ENCODE peak calls at places on chromosomes 12 and 14, in six cellular contexts. F is body of pancreas, S is lower leg skin, R is GM12865, I is GM20000, P is EL. C is an unnamed sample.

GRCh38 chr14:21098134-21098891 is at the start of gene ZNF219:
- DNase-seq in F (peak; percentile 64), S (no peak), R (no peak), I (peak; percentile 64), P (peak; percentile 67), C (no peak)

GRCh38 chr14:75501080-75501479 is 21.2 kb upstream of the BATF start:
- DNase-seq in F (no peak), S (no peak), R (no peak), I (no peak), P (no peak), C (no peak)

GRCh38 chr12:121096199-121096798 is 36.4 kb upstream of the P2RX7 start:
- DNase-seq in F (no peak), S (no peak), R (no peak), I (no peak), P (no peak), C (no peak)

GRCh38 chr12:3704512-3705348 is 48.2 kb downstream of the CRACR2A start:
- DNase-seq in F (no peak), S (no peak), R (no peak), I (no peak), P (no peak), C (no peak)

GRCh38 chr12:58541300-58541690 is 379.0 kb downstream of the LRIG3 start:
- DNase-seq in F (no peak), S (no peak), R (no peak), I (no peak), P (peak; percentile 67), C (no peak)

GRCh38 chr14:76772300-76773187 is 11.3 kb downstream of the VASH1 start:
- DNase-seq in F (no peak), S (no peak), R (no peak), I (no peak), P (peak; percentile 51), C (peak; percentile 64)

GRCh38 chr14:55979096-55979495 is 139.1 kb upstream of the PELI2 start:
- DNase-seq in F (no peak), S (no peak), R (no peak), I (no peak), P (no peak), C (no peak)

GRCh38 chr14:59451849-59452248 is 13.3 kb downstream of the GPR135 start:
- DNase-seq in F (no peak), S (no peak), R (no peak), I (no peak), P (no peak), C (no peak)

GRCh38 chr12:24853588-24853987 is 95.3 kb downstream of the BCAT1 start:
- DNase-seq in F (no peak), S (no peak), R (no peak), I (no peak), P (peak; percentile 75), C (no peak)

GRCh38 chr14:100080206-100080605 is 15.0 kb downstream of the EVL start:
- DNase-seq in F (no peak), S (no peak), R (no peak), I (no peak), P (no peak), C (no peak)

GRCh38 chr12:64173456-64173855 is 48.6 kb downstream of the KICS2 start:
- DNase-seq in F (peak; percentile 22), S (no peak), R (no peak), I (no peak), P (no peak), C (no peak)

GRCh38 chr14:33352821-33353220 is 414.1 kb downstream of the NPAS3 start:
- DNase-seq in F (no peak), S (no peak), R (no peak), I (no peak), P (no peak), C (no peak)

GRCh38 chr12:54306925-54307731 is 6.3 kb upstream of the NFE2 start:
- DNase-seq in F (peak; percentile 52), S (peak; percentile 79), R (no peak), I (no peak), P (peak; percentile 56), C (no peak)

GRCh38 chr12:59151243-59151642 is 230.9 kb upstream of the LRIG3 start:
- DNase-seq in F (no peak), S (no peak), R (no peak), I (no peak), P (peak; percentile 40), C (no peak)

GRCh38 chr12:12428047-12428446 is 71.2 kb downstream of the BORCS5 start:
- DNase-seq in F (no peak), S (no peak), R (no peak), I (no peak), P (no peak), C (no peak)

C was measured in type B pancreatic cell.